ENCODE peak calls at places on chromosomes 6 and 20, in five cellular contexts. Y, L, P, O and S are unnamed samples. For H3K9me3, the result is how much of the 10 kb centered on the place peaks cover.

GRCh38 chr6:151014404-151015150 is 149.1 kb downstream of the MTHFD1L start:
- DNase-seq in Y (peak), L (peak), P (peak), O (peak), S (peak)

GRCh38 chr6:136901212-136901784 is 20.8 kb upstream of the SLC35D3 start:
- DNase-seq in Y (no peak), L (no peak), P (no peak), O (no peak), S (no peak)

GRCh38 chr6:43014434-43014909 is 423 bp downstream of the KLHDC3 start:
- DNase-seq in Y (no peak), L (peak), P (no peak), O (no peak), S (no peak)

GRCh38 chr6:17280552-17281090 is 540 bp upstream of the RBM24 start:
- DNase-seq in Y (peak), L (peak), P (peak), O (no peak), S (peak)

GRCh38 chr20:39568090-39568489 is 605.9 kb downstream of the DHX35 start:
- DNase-seq in Y (no peak), L (no peak), P (no peak), O (no peak), S (no peak)

GRCh38 chr6:16059496-16059895 is 69.4 kb upstream of the MYLIP start:
- DNase-seq in Y (no peak), L (no peak), P (peak), O (peak), S (no peak)

GRCh38 chr6:106161893-106162292 is 75.8 kb downstream of the PRDM1 start:
- DNase-seq in Y (no peak), L (no peak), P (no peak), O (no peak), S (no peak)

GRCh38 chr6:111096246-111096645 is 8.9 kb downstream of the SLC16A10 start:
- DNase-seq in Y (no peak), L (no peak), P (no peak), O (no peak), S (no peak)

GRCh38 chr6:135093578-135093977 is 39.0 kb upstream of the HBS1L start:
- DNase-seq in Y (no peak), L (no peak), P (no peak), O (no peak), S (no peak)

GRCh38 chr6:101878554-101879276 is 485.2 kb downstream of the GRIK2 start:
- DNase-seq in Y (no peak), L (no peak), P (no peak), O (no peak), S (no peak)

GRCh38 chr6:55210952-55211351 is 36.6 kb downstream of the HCRTR2 start:
- DNase-seq in Y (no peak), L (no peak), P (no peak), O (no peak), S (no peak)

GRCh38 chr6:122749451-122750050 is 30.0 kb upstream of the FABP7 start:
- DNase-seq in Y (no peak), L (peak), P (no peak), O (no peak), S (no peak)

GRCh38 chr20:50339196-50339901 is 148.7 kb downstream of the CEBPB start:
- DNase-seq in Y (no peak), L (peak), P (no peak), O (no peak), S (no peak)

GRCh38 chr6:168031411-168032382 is 34.2 kb downstream of the KIF25 start:
- DNase-seq in Y (no peak), L (no peak), P (no peak), O (no peak), S (no peak)

GRCh38 chr6:54856137-54856536 is 9.6 kb downstream of the FAM83B start:
- DNase-seq in Y (no peak), L (no peak), P (no peak), O (no peak), S (no peak)

GRCh38 chr20:10636326-10636818 is 37.4 kb downstream of the JAG1 start:
- DNase-seq in Y (no peak), L (peak), P (no peak), O (no peak), S (no peak)

GRCh38 chr6:41334482-41335023 is 855 bp upstream of the NCR2 start:
- DNase-seq in Y (no peak), L (peak), P (no peak), O (no peak), S (no peak)

GRCh38 chr6:29916741-29917140 is 25.6 kb upstream of the HLA-A start:
- DNase-seq in Y (no peak), L (no peak), P (no peak), O (no peak), S (no peak)

GRCh38 chr6:52872031-52872430 is 31.4 kb upstream of the GSTA5 start:
- DNase-seq in Y (no peak), L (no peak), P (no peak), O (no peak), S (no peak)

GRCh38 chr6:14108571-14109410 is 8.8 kb upstream of the CD83 start:
- DNase-seq in Y (no peak), L (no peak), P (no peak), O (no peak), S (peak)

GRCh38 chr6:22956029-22956715 is 386.8 kb downstream of the HDGFL1 start:
- DNase-seq in Y (no peak), L (no peak), P (no peak), O (no peak), S (peak)

GRCh38 chr20:10250902-10251301 is 32.3 kb downstream of the SNAP25 start:
- DNase-seq in Y (no peak), L (no peak), P (no peak), O (no peak), S (no peak)

GRCh38 chr6:33655155-33655554 is 34.0 kb downstream of the ITPR3 start:
- DNase-seq in Y (no peak), L (no peak), P (no peak), O (no peak), S (no peak)

GRCh38 chr6:41073203-41073967 is 611 bp downstream of the NFYA start:
- DNase-seq in Y (peak), L (peak), P (peak), O (peak), S (peak)

GRCh38 chr6:87237804-87238203 is 82.4 kb downstream of the ZNF292 start:
- DNase-seq in Y (no peak), L (peak), P (no peak), O (no peak), S (peak)

GRCh38 chr6:72619883-72620696 is 1.8 kb upstream of the KCNQ5 start:
- DNase-seq in Y (peak), L (peak), P (peak), O (no peak), S (no peak)

GRCh38 chr20:55446301-55446700 is 559.0 kb downstream of the CBLN4 start:
- DNase-seq in Y (no peak), L (no peak), P (no peak), O (no peak), S (no peak)

GRCh38 chr20:51412333-51412761 is 130.2 kb downstream of the NFATC2 start:
- DNase-seq in Y (no peak), L (peak), P (no peak), O (no peak), S (no peak)

GRCh38 chr6:108009894-108010293 is 51.9 kb upstream of the SEC63 start:
- DNase-seq in Y (no peak), L (no peak), P (no peak), O (no peak), S (peak)

GRCh38 chr20:5150226-5151076 is 23.6 kb downstream of the CDS2 start:
- DNase-seq in Y (no peak), L (no peak), P (no peak), O (no peak), S (no peak)

GRCh38 chr6:28880519-28880893 is 43.3 kb downstream of the TRIM27 start:
- DNase-seq in Y (no peak), L (no peak), P (no peak), O (no peak), S (no peak)

GRCh38 chr20:56174416-56174815 is 74.1 kb upstream of the MC3R start:
- DNase-seq in Y (no peak), L (no peak), P (no peak), O (no peak), S (no peak)

GRCh38 chr6:143402721-143403336 is 47.7 kb downstream of the ADAT2 start:
- DNase-seq in Y (no peak), L (no peak), P (no peak), O (no peak), S (peak)

GRCh38 chr6:12327391-12327790 is 37.2 kb downstream of the EDN1 start:
- DNase-seq in Y (no peak), L (no peak), P (no peak), O (no peak), S (peak)

GRCh38 chr20:47412073-47412472 is 55.6 kb upstream of the ZMYND8 start:
- DNase-seq in Y (no peak), L (no peak), P (no peak), O (no peak), S (no peak)

GRCh38 chr6:22888147-22888831 is 318.9 kb downstream of the HDGFL1 start:
- DNase-seq in Y (no peak), L (peak), P (no peak), O (no peak), S (no peak)

DNA sequence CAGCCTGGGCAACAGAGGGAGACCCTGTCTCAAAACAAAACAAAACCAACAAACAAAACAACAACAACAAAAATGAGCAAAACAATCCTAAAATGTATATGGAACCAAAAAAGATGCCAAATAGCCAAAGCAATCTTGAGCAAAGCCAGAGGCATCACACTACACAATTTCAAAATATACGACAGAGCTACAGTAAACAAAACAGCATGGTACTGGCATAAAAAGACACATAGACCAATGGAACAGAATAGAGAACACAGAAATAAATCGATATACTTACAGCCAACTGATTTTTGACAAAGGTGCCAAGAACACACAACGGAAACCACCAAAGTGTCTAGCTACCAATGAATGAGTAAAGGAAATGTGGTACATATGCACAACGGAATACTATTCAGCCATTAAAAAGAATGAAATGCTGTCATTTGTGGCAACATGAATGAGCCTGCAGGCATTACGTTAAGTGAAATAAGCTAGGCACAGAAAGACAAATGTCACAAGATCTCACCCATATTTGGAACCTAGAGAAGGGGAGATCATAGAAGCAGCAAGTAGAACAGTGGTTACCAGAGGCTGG is 16.4 kb downstream of the PXDC1 start:
- DNase-seq in Y (no peak), L (no peak), P (no peak), O (no peak), S (no peak)
- H2BK12ac ChIP-seq in Y (no peak), L (no peak), P (no peak), O (no peak), S (no peak)

DNA sequence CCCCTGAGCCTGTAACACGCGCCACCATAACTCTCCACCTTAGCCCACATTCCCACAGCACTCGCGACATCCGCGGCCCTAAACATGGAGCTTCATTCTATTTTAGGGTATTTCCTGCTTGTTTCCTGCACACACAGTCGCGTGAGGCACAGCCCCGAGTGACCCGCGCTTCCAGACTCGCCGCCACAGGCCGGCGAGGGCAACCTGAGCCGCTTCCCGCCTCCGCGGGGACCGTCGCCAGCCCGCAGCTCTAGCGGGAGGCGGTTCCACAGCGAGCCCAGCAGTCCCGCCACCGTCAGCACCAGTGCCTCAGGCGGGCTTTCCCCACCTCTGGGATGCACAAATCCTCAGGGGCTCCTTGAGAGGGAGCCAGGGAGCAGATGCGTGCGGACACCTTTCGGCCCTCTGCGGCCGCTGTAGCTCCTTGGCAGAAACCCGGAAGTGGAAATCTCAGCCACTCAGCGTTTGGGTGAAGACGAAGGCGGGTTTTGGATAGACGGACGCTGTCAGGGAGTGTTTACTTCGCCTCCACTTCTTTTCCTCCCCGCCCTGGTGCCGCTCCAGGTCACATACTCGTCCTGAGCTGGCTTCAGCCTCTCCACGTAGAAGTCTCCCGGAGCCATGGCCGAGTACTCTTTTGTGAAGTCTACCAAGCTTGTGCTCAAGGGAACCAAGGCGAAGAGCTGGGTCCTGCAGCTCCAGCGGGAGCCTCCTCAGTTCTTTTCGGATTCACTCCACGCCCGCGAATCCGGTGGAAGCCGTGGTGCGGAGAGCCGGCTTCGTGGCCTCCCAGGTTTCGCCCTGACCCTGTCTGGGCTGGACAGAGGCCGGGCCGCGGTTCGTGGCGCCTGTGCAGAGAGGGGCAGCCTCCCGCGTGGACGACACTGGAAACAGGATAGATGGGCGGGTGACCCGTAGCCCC is 2177.4 kb upstream of the DEFB115 start:
- DNase-seq in Y (no peak), L (no peak), P (no peak), O (no peak), S (peak)
- H3K9me3 ChIP-seq in Y (under half), L (under half), P (under half), O (under half), S (under half)

GRCh38 chr6:152632383-152632782 is 4.8 kb downstream of the SYNE1 start:
- DNase-seq in Y (no peak), L (no peak), P (no peak), O (no peak), S (no peak)

GRCh38 chr6:152634773-152635172 is 2.4 kb downstream of the SYNE1 start:
- DNase-seq in Y (no peak), L (no peak), P (no peak), O (no peak), S (no peak)

GRCh38 chr6:152637422-152638047 is 373 bp upstream of the SYNE1 start:
- DNase-seq in Y (no peak), L (peak), P (no peak), O (no peak), S (no peak)

GRCh38 chr6:152636675-152637421 is at the start of gene SYNE1:
- DNase-seq in Y (peak), L (peak), P (peak), O (no peak), S (peak)

GRCh38 chr6:152635949-152636674 is 1.1 kb downstream of the SYNE1 start:
- DNase-seq in Y (peak), L (peak), P (peak), O (no peak), S (no peak)
- H3K18ac ChIP-seq in Y (peak), L (no peak), P (no peak), O (no peak), S (no peak)

DNA sequence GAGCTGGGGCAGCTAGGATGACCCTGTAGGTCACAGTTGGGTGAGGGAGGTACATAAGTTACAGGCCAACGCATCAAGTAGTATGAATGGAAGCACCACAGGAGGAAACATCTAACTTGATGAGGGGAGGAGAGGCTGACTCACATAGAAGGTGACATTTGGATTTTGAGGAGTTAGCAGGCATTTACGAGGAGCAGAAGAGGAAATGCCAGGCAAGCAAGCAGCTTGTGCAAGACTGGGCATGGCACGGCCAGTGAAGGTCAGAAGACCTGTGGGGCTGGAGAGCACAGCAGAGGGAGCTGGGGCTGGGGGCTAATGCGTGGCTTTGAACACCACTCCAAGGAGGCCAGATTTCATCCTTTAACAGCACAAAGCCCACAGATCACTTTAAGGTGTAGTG is 37.8 kb downstream of the MUC22 start:
- DNase-seq in Y (no peak), L (no peak), P (no peak), O (no peak), S (no peak)
- H2BK12ac ChIP-seq in Y (no peak), L (no peak), P (no peak), O (no peak), S (no peak)

DNA sequence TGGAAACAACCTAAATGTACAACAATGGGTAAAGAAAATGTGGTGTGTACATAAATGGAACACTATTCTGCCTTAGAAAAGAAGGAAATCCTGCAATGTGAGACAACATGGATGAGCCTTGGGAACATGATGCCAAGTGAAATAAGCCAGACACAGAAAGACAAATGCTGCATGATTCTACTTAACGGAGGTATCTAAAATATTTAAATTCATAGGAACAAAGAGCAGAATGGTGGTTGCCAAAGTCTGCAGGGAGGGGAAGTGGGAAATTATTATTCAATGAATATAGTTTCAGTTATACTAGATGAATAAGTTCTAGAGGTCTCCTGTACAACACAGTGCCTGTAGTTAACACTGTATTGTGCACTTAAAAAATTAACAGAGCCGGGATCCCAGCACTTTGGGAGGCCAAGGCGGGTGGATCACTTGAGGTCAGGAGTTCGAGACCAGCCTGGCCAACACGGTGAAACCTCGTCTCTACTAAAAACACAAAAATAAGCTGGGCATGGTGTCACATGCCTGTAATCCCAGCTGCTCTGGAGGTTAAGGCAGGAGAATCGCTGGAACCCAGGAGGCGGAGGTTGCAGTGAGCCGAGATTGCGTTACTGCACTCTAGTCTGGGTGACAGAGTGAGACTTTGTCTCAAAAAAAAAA is 71.4 kb upstream of the SNX9 start:
- DNase-seq in Y (no peak), L (no peak), P (no peak), O (no peak), S (no peak)
- H3K9me3 ChIP-seq in Y (under half), L (under half), P (under half), O (under half), S (under half)